ENCODE peak calls at places on chromosomes 4 and X, in eight cellular contexts. V is GM20000; F is left cardiac atrium; N is activated T-cell treated with anti-CD3 and anti-CD28 coated beads for 1 hour; O is CD8-positive, alpha-beta T cell; T is AG20443; I is left kidney; H is IMR-90. W is an unnamed sample.

GRCh38 chrX:149903889-149904748 is 23.1 kb downstream of the MAGEA8 start:
- DNase-seq in V (no peak), F (no peak), N (no peak), O (no peak), T (no peak), I (peak), H (peak), W (no peak)

GRCh38 chr4:19844436-19844835 is 407.3 kb upstream of the SLIT2 start:
- DNase-seq in V (no peak), F (peak), N (no peak), O (no peak), T (no peak), I (no peak), H (peak), W (no peak)

GRCh38 chrX:153611298-153612095 is 12.6 kb upstream of the CCNQ start:
- DNase-seq in V (no peak), F (no peak), N (no peak), O (no peak), T (no peak), I (no peak), H (no peak), W (no peak)

GRCh38 chr4:152784490-152785195 is 4.9 kb downstream of the ARFIP1 start:
- DNase-seq in V (no peak), F (no peak), N (no peak), O (no peak), T (peak), I (peak), H (peak), W (peak)

GRCh38 chrX:1261285-1261684 is 7.3 kb upstream of the CSF2RA start:
- DNase-seq in V (no peak), F (no peak), N (no peak), O (no peak), T (no peak), I (no peak), H (no peak), W (no peak)

GRCh38 chr4:1126506-1126905 is 13.1 kb upstream of the RNF212 start:
- DNase-seq in V (no peak), F (no peak), N (no peak), O (no peak), T (peak), I (no peak), H (peak), W (no peak)

GRCh38 chrX:153568612-153569011 is 30.3 kb downstream of the CCNQ start:
- DNase-seq in V (no peak), F (no peak), N (no peak), O (no peak), T (no peak), I (no peak), H (no peak), W (no peak)

GRCh38 chr4:31674313-31674947 is 954.3 kb downstream of the PCDH7 start:
- DNase-seq in V (no peak), F (no peak), N (no peak), O (no peak), T (peak), I (peak), H (peak), W (peak)

GRCh38 chrX:75155454-75155829 is 641 bp downstream of the ABCB7 start:
- DNase-seq in V (peak), F (no peak), N (no peak), O (no peak), T (peak), I (no peak), H (peak), W (peak)

GRCh38 chr4:32775049-32775448 is 2054.9 kb downstream of the PCDH7 start:
- DNase-seq in V (no peak), F (no peak), N (no peak), O (no peak), T (no peak), I (peak), H (no peak), W (peak)

GRCh38 chrX:34956915-34957314 is 14.3 kb downstream of the FAM47B start:
- DNase-seq in V (no peak), F (no peak), N (no peak), O (no peak), T (peak), I (no peak), H (peak), W (no peak)

GRCh38 chr4:86482851-86483490 is 111.1 kb upstream of the PTPN13 start:
- DNase-seq in V (no peak), F (no peak), N (no peak), O (no peak), T (no peak), I (peak), H (no peak), W (no peak)

GRCh38 chrX:110795645-110796510 is at the start of gene CHRDL1:
- DNase-seq in V (no peak), F (peak), N (no peak), O (no peak), T (peak), I (peak), H (no peak), W (no peak)

GRCh38 chr4:77593101-77593500 is 12.5 kb upstream of the CXCL13 start:
- DNase-seq in V (no peak), F (no peak), N (no peak), O (no peak), T (no peak), I (no peak), H (no peak), W (no peak)

GRCh38 chr4:83217721-83218522 is 66.7 kb downstream of the COQ2 start:
- DNase-seq in V (peak), F (no peak), N (peak), O (peak), T (no peak), I (peak), H (no peak), W (peak)

GRCh38 chr4:54499308-54500074 is 158.3 kb upstream of the KIT start:
- DNase-seq in V (no peak), F (no peak), N (no peak), O (no peak), T (peak), I (no peak), H (peak), W (no peak)

GRCh38 chr4:163063891-163064290 is 102.8 kb downstream of the NAF1 start:
- DNase-seq in V (no peak), F (no peak), N (no peak), O (no peak), T (no peak), I (no peak), H (no peak), W (no peak)

GRCh38 chr4:73615613-73616012 is 4.6 kb downstream of the RASSF6 start:
- DNase-seq in V (no peak), F (no peak), N (no peak), O (no peak), T (no peak), I (peak), H (no peak), W (peak)

GRCh38 chrX:33434256-33435092 is 223.1 kb upstream of the DMD start:
- DNase-seq in V (peak), F (peak), N (peak), O (no peak), T (peak), I (peak), H (peak), W (peak)

GRCh38 chr4:168932138-168932537 is 77.9 kb downstream of the CBR4 start:
- DNase-seq in V (no peak), F (no peak), N (no peak), O (no peak), T (no peak), I (no peak), H (no peak), W (no peak)

GRCh38 chr4:136829298-136829697 is 703.0 kb downstream of the PCDH18 start:
- DNase-seq in V (no peak), F (no peak), N (no peak), O (no peak), T (no peak), I (peak), H (no peak), W (no peak)